ENCODE peak calls at places on chromosome 4, in nine cellular contexts. Y is astrocyte of the spinal cord, R is H1, H is BJ, A is heart left ventricle, K is fibroblast of mammary gland, V is epithelial cell of esophagus, X is GM23338, C is uterus. L is an unnamed sample.

GRCh38 chr4:2402053-2402452 is 16.4 kb downstream of the ZFYVE28 start:
- DNase-seq in Y (peak), A (peak), R (peak), V (peak), X (peak), C (peak), K (no peak), H (no peak), L (peak)

GRCh38 chr4:183621875-183622274 is 37.1 kb downstream of the RWDD4 start:
- DNase-seq in K (no peak), X (no peak), A (no peak), Y (no peak), C (no peak), V (no peak), R (no peak), H (no peak), L (no peak)

GRCh38 chr4:83599183-83599582 is 63.3 kb downstream of the GPAT3 start:
- DNase-seq in K (peak), R (no peak), V (peak), C (no peak), H (no peak), Y (peak), X (peak), A (no peak), L (peak)

GRCh38 chr4:141153751-141154510 is 20.7 kb upstream of the RNF150 start:
- DNase-seq in R (no peak), H (no peak), Y (no peak), K (peak), X (peak), A (no peak), C (peak), V (no peak), L (peak)

GRCh38 chr4:157220026-157220881 is at the start of gene GRIA2:
- DNase-seq in K (peak), C (peak), X (peak), V (peak), A (peak), H (no peak), R (peak), Y (peak), L (peak)

GRCh38 chr4:80312124-80312523 is 23.4 kb upstream of the CFAP299 start:
- DNase-seq in Y (no peak), V (no peak), H (no peak), R (no peak), C (no peak), A (no peak), K (no peak), X (no peak), L (no peak)

GRCh38 chr4:6781113-6781512 is 1.4 kb upstream of the KIAA0232 start:
- DNase-seq in A (no peak), V (no peak), C (peak), R (no peak), X (no peak), H (no peak), K (no peak), Y (no peak), L (no peak)

GRCh38 chr4:3623106-3623505 is 90.9 kb upstream of the LRPAP1 start:
- DNase-seq in Y (no peak), R (no peak), K (no peak), C (no peak), X (no peak), H (no peak), V (no peak), A (peak), L (no peak)

GRCh38 chr4:182429896-182430295 is 186.7 kb downstream of the TENM3 start:
- DNase-seq in A (no peak), C (no peak), H (no peak), X (no peak), R (no peak), K (no peak), Y (no peak), V (no peak), L (no peak)

GRCh38 chr4:16117164-16117563 is 33.3 kb upstream of the PROM1 start:
- DNase-seq in V (no peak), Y (no peak), C (no peak), A (no peak), K (no peak), X (no peak), R (no peak), H (no peak), L (no peak)

GRCh38 chr4:116906758-116907157 is 178.6 kb downstream of the TRAM1L1 start:
- DNase-seq in K (no peak), V (no peak), C (no peak), X (no peak), R (no peak), A (no peak), Y (no peak), H (no peak), L (no peak)

GRCh38 chr4:70892086-70892769 is 9.9 kb upstream of the MOB1B start:
- DNase-seq in X (no peak), A (no peak), K (no peak), H (no peak), R (no peak), V (no peak), C (no peak), Y (no peak), L (no peak)

GRCh38 chr4:139223682-139224317 is 46.8 kb upstream of the ELF2 start:
- DNase-seq in Y (peak), H (no peak), K (peak), V (peak), C (peak), X (no peak), A (peak), R (no peak), L (peak)

GRCh38 chr4:6701371-6701770 is 7.7 kb downstream of the S100P start:
- DNase-seq in R (peak), Y (no peak), A (no peak), K (no peak), V (no peak), H (no peak), X (peak), C (no peak), L (no peak)

GRCh38 chr4:93791570-93792195 is 36.9 kb upstream of the ATOH1 start:
- DNase-seq in C (no peak), H (no peak), X (peak), K (peak), R (peak), V (peak), Y (peak), A (no peak), L (peak)

GRCh38 chr4:57607616-57608150 is 497.5 kb upstream of the IGFBP7 start:
- DNase-seq in A (no peak), Y (no peak), H (no peak), C (no peak), R (no peak), K (no peak), V (peak), X (peak), L (no peak)

GRCh38 chr4:182643801-182644311 is 273.3 kb downstream of the DCTD start:
- DNase-seq in K (peak), H (peak), X (no peak), C (no peak), V (peak), A (no peak), Y (peak), R (no peak), L (peak)

GRCh38 chr4:47122592-47123291 is 91.4 kb downstream of the GABRB1 start:
- DNase-seq in K (peak), Y (peak), X (peak), C (no peak), A (no peak), R (peak), V (peak), H (peak), L (peak)
- H3K4me3 ChIP-seq in K (no peak), Y (no peak), X (no peak), C (no peak), A (no peak), R (no peak), V (no peak), H (no peak), L (no peak)

GRCh38 chr4:20255823-20256222 is 4.1 kb downstream of the SLIT2 start:
- DNase-seq in K (no peak), Y (no peak), X (peak), R (no peak), H (no peak), V (no peak), A (no peak), C (no peak), L (peak)

GRCh38 chr4:20254517-20255250 is 3.0 kb downstream of the SLIT2 start:
- DNase-seq in X (peak), A (peak), Y (peak), V (peak), K (no peak), R (no peak), C (peak), H (no peak), L (peak)

GRCh38 chr4:20253799-20254409 is 2.2 kb downstream of the SLIT2 start:
- DNase-seq in R (peak), V (peak), H (no peak), Y (peak), X (peak), C (peak), K (no peak), A (peak), L (peak)

GRCh38 chr4:20256381-20256881 is 4.7 kb downstream of the SLIT2 start:
- DNase-seq in R (no peak), H (peak), V (no peak), Y (peak), X (no peak), A (no peak), K (no peak), C (no peak), L (peak)

DNA sequence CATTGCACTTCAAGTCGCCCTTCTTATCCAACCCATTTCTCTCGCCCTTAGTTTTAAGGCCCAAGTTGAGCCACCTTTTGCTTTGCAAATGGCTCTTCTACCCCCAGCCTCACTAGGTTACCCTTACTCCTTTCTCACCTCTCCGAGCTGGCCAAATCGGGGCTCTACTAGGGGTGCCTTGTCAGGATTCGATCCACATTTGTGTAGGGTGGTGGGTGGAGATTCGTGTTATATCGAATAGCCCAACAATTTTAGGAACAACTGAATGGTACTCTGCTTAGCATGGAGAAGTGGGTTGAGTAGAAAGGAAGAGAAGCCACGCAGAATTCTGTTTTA is 3.5 kb downstream of the SLIT2 start:
- DNase-seq in C (no peak), V (no peak), X (no peak), K (no peak), A (no peak), H (no peak), Y (peak), R (no peak), L (peak)
- TF ChIP-seq CTCF in C (no peak), V (no peak), X (no peak), K (no peak), A (no peak), H (no peak), Y (no peak), R (no peak), L (no peak)

GRCh38 chr4:8893624-8894423 is 22.2 kb upstream of the HMX1 start:
- DNase-seq in X (peak), C (no peak), R (peak), H (no peak), A (no peak), V (no peak), Y (no peak), K (no peak), L (no peak)

GRCh38 chr4:8891255-8891645 is 19.6 kb upstream of the HMX1 start:
- DNase-seq in R (peak), K (no peak), C (no peak), A (no peak), V (no peak), X (no peak), Y (no peak), H (no peak), L (no peak)

GRCh38 chr4:8892556-8893226 is 21.1 kb upstream of the HMX1 start:
- DNase-seq in R (peak), A (no peak), X (no peak), H (no peak), V (no peak), Y (no peak), K (no peak), C (no peak), L (no peak)

GRCh38 chr4:8893227-8893623 is 21.6 kb upstream of the HMX1 start:
- DNase-seq in R (peak), Y (no peak), C (no peak), A (no peak), K (no peak), X (no peak), V (no peak), H (no peak), L (no peak)

GRCh38 chr4:8891646-8892555 is 20.3 kb upstream of the HMX1 start:
- DNase-seq in A (no peak), R (peak), V (no peak), X (peak), K (no peak), H (no peak), Y (no peak), C (no peak), L (no peak)
- H3K4me3 ChIP-seq in A (no peak), R (peak), V (no peak), X (peak), K (no peak), H (no peak), Y (no peak), C (no peak), L (no peak)

GRCh38 chr4:77434299-77435092 is 171.1 kb upstream of the CXCL13 start:
- DNase-seq in X (no peak), A (no peak), Y (no peak), K (no peak), R (no peak), H (no peak), V (no peak), C (peak), L (peak)

GRCh38 chr4:77432702-77433101 is 172.9 kb upstream of the CXCL13 start:
- DNase-seq in Y (no peak), V (peak), A (no peak), H (no peak), C (no peak), X (peak), R (no peak), K (no peak), L (no peak)

GRCh38 chr4:77433102-77433733 is 172.4 kb upstream of the CXCL13 start:
- DNase-seq in R (no peak), C (no peak), Y (peak), X (peak), A (no peak), V (peak), H (no peak), K (peak), L (peak)

DNA sequence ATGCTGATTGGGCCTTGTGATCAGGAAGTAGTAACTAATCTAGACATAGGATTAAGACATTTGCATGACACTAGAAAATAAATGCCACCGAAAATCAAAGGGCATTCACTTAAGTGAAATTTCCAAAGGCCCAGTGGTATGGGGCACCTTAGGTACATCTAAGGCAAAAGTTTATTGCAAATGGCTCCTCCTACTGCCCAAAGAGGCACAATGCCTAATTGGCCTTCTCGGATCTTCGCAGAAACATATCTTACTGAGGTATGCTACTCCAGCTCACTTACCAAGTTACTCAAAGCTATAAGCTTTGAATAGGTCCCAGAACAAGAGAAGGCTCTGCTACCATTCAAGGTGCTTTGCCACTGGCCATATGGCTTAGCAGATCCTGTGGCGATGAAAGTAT is 174.8 kb upstream of the CXCL13 start:
- DNase-seq in A (no peak), H (no peak), K (no peak), Y (no peak), R (no peak), V (no peak), C (no peak), X (peak), L (no peak)
- TF ChIP-seq CTCF in A (no peak), H (no peak), K (no peak), Y (no peak), R (peak), V (peak), C (no peak), X (peak), L (no peak)

GRCh38 chr4:76430519-76431388 is 4.3 kb upstream of the SHROOM3 start:
- DNase-seq in K (peak), C (no peak), A (no peak), V (peak), H (peak), X (peak), Y (peak), R (no peak), L (peak)

GRCh38 chr4:76439491-76439890 is 4.5 kb downstream of the SHROOM3 start:
- DNase-seq in C (no peak), X (no peak), R (no peak), A (no peak), V (no peak), H (no peak), Y (no peak), K (no peak), L (no peak)

GRCh38 chr4:76434901-76435688 is at the start of gene SHROOM3:
- DNase-seq in V (peak), R (no peak), C (no peak), X (peak), A (no peak), H (no peak), Y (peak), K (no peak), L (peak)

DNA sequence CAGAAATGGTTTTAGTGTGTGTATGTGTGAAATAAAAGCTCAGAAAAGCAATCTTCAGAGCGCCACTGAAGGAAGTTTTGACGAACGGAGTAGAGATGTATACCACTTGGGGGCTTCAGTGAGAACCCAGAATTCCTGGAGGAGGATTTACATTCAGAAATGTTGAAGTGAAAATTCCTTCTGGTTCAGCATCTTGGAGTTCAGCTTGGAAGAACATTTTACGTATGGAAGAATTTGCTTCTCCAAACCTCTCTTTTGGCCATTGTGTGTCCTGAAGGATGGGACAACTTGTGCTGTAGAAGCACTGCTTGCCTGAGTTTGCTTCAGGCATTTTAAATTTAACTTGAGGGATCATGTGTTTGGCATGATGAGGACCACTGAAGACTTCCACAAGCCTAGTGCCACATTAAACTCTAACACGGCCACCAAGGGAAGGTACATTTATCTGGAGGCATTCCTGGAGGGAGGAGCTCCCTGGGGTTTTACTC is 704 bp downstream of the SHROOM3 start:
- DNase-seq in Y (peak), A (no peak), R (no peak), C (no peak), X (peak), V (no peak), K (no peak), H (no peak), L (peak)
- H3K4me3 ChIP-seq in Y (peak), A (peak), R (peak), C (peak), X (peak), V (no peak), K (no peak), H (peak), L (peak)